ENCODE peak calls at places on chromosomes 3 and 15, in five cellular contexts. G, T, I, Z and X are unnamed samples.

GRCh38 chr3:185737020-185737419 is 87.8 kb downstream of the IGF2BP2 start:
- DNase-seq in Z (no peak), I (no peak), T (no peak), G (no peak), X (no peak)

GRCh38 chr15:70347766-70348558 is 250.2 kb upstream of the TLE3 start:
- DNase-seq in Z (no peak), I (no peak), T (no peak), G (no peak), X (peak; percentile 69)

GRCh38 chr15:35888815-35889214 is 342.9 kb upstream of the DPH6 start:
- DNase-seq in T (no peak), Z (no peak), G (no peak), I (no peak), X (no peak)

GRCh38 chr3:114867359-114867758 is 279.7 kb downstream of the ZBTB20 start:
- DNase-seq in G (no peak), T (no peak), Z (no peak), I (no peak), X (no peak)

GRCh38 chr3:65314265-65314664 is 626.5 kb upstream of the ADAMTS9 start:
- DNase-seq in I (no peak), G (no peak), T (no peak), Z (no peak), X (no peak)

GRCh38 chr3:11244131-11244677 is 28.0 kb upstream of the ATG7 start:
- DNase-seq in I (no peak), G (no peak), Z (no peak), T (no peak), X (no peak)

GRCh38 chr15:101536875-101537405 is 47.4 kb upstream of the PCSK6 start:
- DNase-seq in G (no peak), I (no peak), Z (no peak), T (no peak), X (peak; percentile 66)

GRCh38 chr15:25242957-25243799 is 195.6 kb downstream of the UBE3A start:
- DNase-seq in I (no peak), T (no peak), Z (no peak), G (no peak), X (peak; percentile 76)

GRCh38 chr3:66472313-66473134 is 28.3 kb downstream of the LRIG1 start:
- DNase-seq in I (peak; percentile 61), Z (no peak), T (no peak), G (no peak), X (no peak)

GRCh38 chr3:46682156-46682555 is 11.3 kb downstream of the ALS2CL start:
- DNase-seq in I (no peak), Z (no peak), T (no peak), G (no peak), X (no peak)

GRCh38 chr3:77150028-77150427 is 110.1 kb downstream of the ROBO2 start:
- DNase-seq in Z (no peak), I (no peak), T (no peak), G (no peak), X (no peak)

GRCh38 chr3:101279765-101280385 is 40.5 kb downstream of the IMPG2 start:
- DNase-seq in T (no peak), I (no peak), G (no peak), Z (no peak), X (no peak)

GRCh38 chr15:30921781-30922371 is 18.2 kb downstream of the FAN1 start:
- DNase-seq in G (no peak), T (no peak), I (no peak), Z (no peak), X (no peak)

GRCh38 chr3:150945226-150945625 is 27.3 kb downstream of the CLRN1 start:
- DNase-seq in Z (no peak), T (no peak), G (no peak), I (no peak), X (no peak)

GRCh38 chr15:48330855-48331795 is at the start of gene DUT:
- DNase-seq in I (peak; percentile 83), G (peak; percentile 50), T (peak; percentile 67), Z (peak; percentile 63), X (peak; percentile 74)

GRCh38 chr3:16467368-16467767 is 46.1 kb downstream of the RFTN1 start:
- DNase-seq in G (no peak), I (peak; percentile 52), T (no peak), Z (no peak), X (no peak)

GRCh38 chr3:74750901-74751300 is 136.4 kb upstream of the CNTN3 start:
- DNase-seq in G (no peak), Z (no peak), T (no peak), I (no peak), X (no peak)

GRCh38 chr3:170532573-170532972 is 53.3 kb downstream of the SLC7A14 start:
- DNase-seq in G (no peak), Z (no peak), T (no peak), I (no peak), X (no peak)

GRCh38 chr15:40314723-40315276 is 7.1 kb upstream of the PLCB2 start:
- DNase-seq in T (no peak), G (no peak), I (no peak), Z (no peak), X (no peak)

GRCh38 chr3:74631341-74631740 is 16.9 kb upstream of the CNTN3 start:
- DNase-seq in G (no peak), I (no peak), Z (no peak), T (no peak), X (no peak)

GRCh38 chr3:108125550-108126071 is 34.8 kb upstream of the CD47 start:
- DNase-seq in T (no peak), G (no peak), I (no peak), Z (no peak), X (peak; percentile 80)

GRCh38 chr3:171245796-171246453 is 214.3 kb downstream of the TNIK start:
- DNase-seq in T (no peak), Z (no peak), I (no peak), G (no peak), X (no peak)